ENCODE peak calls at places on chromosomes 3 and 15, in ten cellular contexts. E is activated naive CD4-positive, alpha-beta T cell treated with anti-CD3 and anti-CD28 coated beads, Interleukin-2, amount 50 U/mL, for 16 hours; D is GM23248; H is HCEC 1CT; V is NCI-H1105; N is posterior cingulate gyrus; W is sigmoid colon; X is myocyte; F is progenitor cell of endocrine pancreas; C is HEK293T. J is an unnamed sample.

GRCh38 chr3:104873331-104873730 is 493.4 kb upstream of the ALCAM start:
- DNase-seq in E (no peak), W (no peak), N (no peak), X (no peak), F (no peak), H (no peak), V (no peak), D (peak), C (no peak), J (no peak)

GRCh38 chr3:43522702-43523362 is 99.0 kb downstream of the ANO10 start:
- DNase-seq in E (no peak), D (peak), W (no peak), X (no peak), C (no peak), N (no peak), V (no peak), H (peak), F (no peak), J (no peak)

GRCh38 chr15:90001062-90001682 is at the start of gene ZNF710:
- DNase-seq in N (peak), E (peak), H (peak), X (peak), V (no peak), D (peak), F (no peak), C (peak), W (peak), J (no peak)

GRCh38 chr3:168025076-168025475 is 70.6 kb downstream of the GOLIM4 start:
- DNase-seq in V (no peak), F (no peak), N (no peak), W (no peak), X (peak), E (no peak), C (no peak), D (peak), H (peak), J (no peak)

GRCh38 chr3:63046580-63046979 is 171.4 kb upstream of the CADPS start:
- DNase-seq in X (no peak), D (no peak), F (no peak), N (no peak), V (no peak), C (no peak), W (no peak), H (no peak), E (no peak), J (no peak)

GRCh38 chr3:17136251-17136721 is 251.5 kb downstream of the PLCL2 start:
- DNase-seq in D (no peak), X (no peak), F (no peak), H (no peak), E (no peak), C (peak), N (no peak), V (no peak), W (no peak), J (no peak)

GRCh38 chr3:195059006-195059350 is 212.0 kb downstream of the XXYLT1 start:
- DNase-seq in E (no peak), X (no peak), V (no peak), C (no peak), N (no peak), F (no peak), W (peak), H (no peak), D (no peak), J (no peak)

GRCh38 chr3:44114142-44114541 is 127.5 kb upstream of the TOPAZ1 start:
- DNase-seq in V (no peak), D (peak), X (peak), F (peak), W (no peak), E (peak), C (peak), N (no peak), H (peak), J (no peak)

GRCh38 chr3:22858486-22858885 is 344.6 kb upstream of the UBE2E2 start:
- DNase-seq in N (no peak), X (no peak), E (no peak), F (no peak), C (no peak), V (no peak), D (no peak), H (no peak), W (no peak), J (no peak)

GRCh38 chr3:141373768-141374526 is 5.6 kb downstream of the ZBTB38 start:
- DNase-seq in X (no peak), F (no peak), H (peak), D (peak), N (no peak), V (no peak), C (no peak), E (no peak), W (no peak), J (no peak)

GRCh38 chr15:46854559-46854958 is 862.7 kb upstream of the SEMA6D start:
- DNase-seq in W (no peak), X (no peak), C (no peak), F (no peak), H (no peak), D (no peak), N (no peak), E (no peak), V (no peak), J (no peak)

GRCh38 chr3:51379746-51380330 is 5.3 kb upstream of the MANF start:
- DNase-seq in N (no peak), C (no peak), E (no peak), F (no peak), V (no peak), W (no peak), H (no peak), D (no peak), X (no peak), J (no peak)

GRCh38 chr15:68228143-68228970 is 1.2 kb downstream of the CLN6 start:
- DNase-seq in F (no peak), E (no peak), W (no peak), V (no peak), N (no peak), X (peak), H (no peak), C (peak), D (no peak), J (no peak)

GRCh38 chr3:105094588-105094987 is 272.1 kb upstream of the ALCAM start:
- DNase-seq in D (no peak), E (no peak), H (no peak), X (no peak), C (no peak), N (no peak), F (no peak), W (no peak), V (peak), J (no peak)

GRCh38 chr15:55267401-55268053 is 22.1 kb downstream of the RAB27A start:
- DNase-seq in X (no peak), C (no peak), H (no peak), E (peak), V (no peak), F (no peak), W (no peak), D (no peak), N (no peak), J (peak)

GRCh38 chr15:97984157-97984556 is 23.7 kb downstream of the ARRDC4 start:
- DNase-seq in E (no peak), X (no peak), D (peak), F (no peak), N (no peak), V (no peak), C (no peak), H (no peak), W (no peak), J (no peak)

GRCh38 chr15:69719527-69719926 is 266.9 kb downstream of the RPLP1 start:
- DNase-seq in V (no peak), F (no peak), W (no peak), X (no peak), E (peak), D (no peak), C (no peak), H (no peak), N (no peak), J (no peak)

GRCh38 chr3:65619391-65620298 is 419.1 kb downstream of the MAGI1 start:
- DNase-seq in X (peak), C (peak), W (no peak), F (no peak), V (no peak), D (peak), H (peak), N (no peak), E (no peak), J (no peak)